ENCODE peak calls at places on chromosome 22, in eight cellular contexts. M, D, R, N, P, O, I and Y are unnamed samples.

GRCh38 chr22:41557401-41558240 is 3.2 kb upstream of the CSDC2 start:
- DNase-seq in M (no peak), N (peak; percentile 94), R (peak; percentile 58), D (peak; percentile 79), P (peak; percentile 64), O (peak; percentile 73), I (peak; percentile 57), Y (peak; percentile 88)

GRCh38 chr22:44571566-44572413 is 73.8 kb upstream of the RTL6 start:
- DNase-seq in N (no peak), I (no peak), M (no peak), D (no peak), R (no peak), P (no peak), O (no peak), Y (no peak)

GRCh38 chr22:35611891-35612576 is 5.1 kb downstream of the MB start:
- DNase-seq in N (no peak), M (no peak), R (no peak), I (no peak), P (no peak), D (no peak), O (no peak), Y (no peak)

GRCh38 chr22:44574057-44574456 is 76.0 kb upstream of the RTL6 start:
- DNase-seq in D (no peak), O (peak; percentile 85), M (no peak), P (peak; percentile 24), R (no peak), N (peak; percentile 68), I (no peak), Y (peak; percentile 80)

GRCh38 chr22:22901578-22902218 is 14.1 kb downstream of the IGLL5 start:
- DNase-seq in R (no peak), M (no peak), D (no peak), N (no peak), I (no peak), P (peak; percentile 4), O (no peak), Y (peak; percentile 31)

GRCh38 chr22:24067587-24068376 is 56.7 kb downstream of the CABIN1 start:
- DNase-seq in D (no peak), R (no peak), M (no peak), O (no peak), P (no peak), I (no peak), N (no peak), Y (no peak)

GRCh38 chr22:24291538-24292201 is 21.0 kb downstream of the SPECC1L start:
- DNase-seq in N (no peak), I (no peak), M (no peak), O (no peak), P (no peak), R (no peak), D (no peak), Y (no peak)

GRCh38 chr22:21693999-21694341 is 28.2 kb downstream of the PPIL2 start:
- DNase-seq in D (no peak), N (no peak), M (no peak), P (no peak), O (no peak), R (no peak), I (no peak), Y (no peak)

GRCh38 chr22:26431151-26431995 is 2.3 kb downstream of the ASPHD2 start:
- DNase-seq in N (no peak), I (no peak), M (no peak), O (no peak), P (peak; percentile 81), R (no peak), D (no peak), Y (no peak)

GRCh38 chr22:35480143-35480542 is 60.5 kb upstream of the RASD2 start:
- DNase-seq in D (no peak), O (no peak), I (no peak), M (no peak), R (peak; percentile 13), N (peak; percentile 16), P (peak; percentile 22), Y (no peak)

GRCh38 chr22:25134028-25134427 is 65.6 kb upstream of the CRYBB3 start:
- DNase-seq in R (no peak), M (no peak), O (peak; percentile 62), I (no peak), P (peak; percentile 95), N (no peak), D (no peak), Y (no peak)

GRCh38 chr22:36194971-36195370 is 6.6 kb downstream of the APOL4 start:
- DNase-seq in P (peak; percentile 74), O (peak; percentile 32), R (peak; percentile 86), D (peak; percentile 68), M (peak; percentile 32), I (peak; percentile 82), N (peak; percentile 77), Y (no peak)

GRCh38 chr22:24768537-24769374 is 5.8 kb downstream of the PIWIL3 start:
- DNase-seq in M (peak; percentile 21), D (peak; percentile 31), I (peak; percentile 86), R (peak; percentile 60), O (peak; percentile 29), N (peak; percentile 76), P (peak; percentile 49), Y (peak; percentile 56)

GRCh38 chr22:33440756-33441155 is 382.6 kb upstream of the SYN3 start:
- DNase-seq in I (no peak), M (no peak), O (no peak), D (no peak), R (no peak), N (no peak), P (no peak), Y (no peak)

GRCh38 chr22:35541254-35541748 is 670 bp downstream of the RASD2 start:
- DNase-seq in P (no peak), M (no peak), R (no peak), D (no peak), N (no peak), O (no peak), I (peak; percentile 66), Y (no peak)

GRCh38 chr22:22200569-22201184 is 43.9 kb upstream of the VPREB1 start:
- DNase-seq in R (no peak), P (no peak), N (no peak), M (no peak), D (no peak), O (no peak), I (no peak), Y (no peak)

GRCh38 chr22:17807571-17808410 is 33.5 kb upstream of the BID start:
- DNase-seq in I (no peak), O (no peak), P (no peak), D (peak; percentile 71), R (peak; percentile 83), M (no peak), N (peak; percentile 69), Y (no peak)

GRCh38 chr22:28440517-28441366 is 238.9 kb downstream of the TTC28 start:
- DNase-seq in R (no peak), I (no peak), N (peak; percentile 80), P (peak; percentile 16), M (no peak), O (no peak), D (no peak), Y (no peak)

GRCh38 chr22:27850000-27850465 is 48.5 kb upstream of the MN1 start:
- DNase-seq in O (no peak), M (no peak), N (no peak), P (peak; percentile 78), I (peak; percentile 47), R (no peak), D (no peak), Y (no peak)

DNA sequence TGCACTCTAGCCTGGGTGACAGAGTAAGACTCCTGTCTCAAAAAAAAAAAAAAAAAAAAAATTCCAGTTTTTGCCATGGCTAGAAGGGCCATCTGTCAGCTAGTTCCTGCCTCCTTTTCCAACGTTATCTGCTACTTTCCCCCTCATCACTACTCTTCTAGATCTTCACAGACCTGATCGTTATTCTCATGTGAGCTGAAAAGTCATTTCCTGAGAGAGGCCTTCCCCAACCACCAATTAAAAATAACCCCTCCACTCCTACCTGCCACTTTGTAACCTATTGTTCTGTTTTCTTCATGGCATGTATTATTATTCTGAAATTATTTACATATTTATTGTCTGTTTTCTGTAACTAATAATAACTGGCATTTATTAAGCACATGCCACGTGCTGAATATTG is 24.2 kb downstream of the SGSM3 start:
- DNase-seq in M (no peak), D (no peak), N (no peak), P (no peak), O (no peak), R (no peak), I (no peak), Y (no peak)
- H3K4me1 ChIP-seq in M (peaks cover 32% of the 10 kb centered on the region), D (no peaks in the 10 kb centered on the region), N (peaks cover 10% of the 10 kb centered on the region), P (peaks cover 21% of the 10 kb centered on the region), O (no peaks in the 10 kb centered on the region), R (no peaks in the 10 kb centered on the region), I (no peaks in the 10 kb centered on the region), Y (no peaks in the 10 kb centered on the region)

GRCh38 chr22:50076646-50077624 is 8.3 kb downstream of the MLC1 start:
- DNase-seq in P (no peak), I (no peak), M (no peak), N (no peak), D (no peak), R (no peak), O (no peak), Y (peak; percentile 70)
- H3K4me1 ChIP-seq in P (no peaks in the 10 kb centered on the region), I (no peaks in the 10 kb centered on the region), M (no peaks in the 10 kb centered on the region), N (no peaks in the 10 kb centered on the region), D (no peaks in the 10 kb centered on the region), R (no peaks in the 10 kb centered on the region), O (no peaks in the 10 kb centered on the region), Y (no peaks in the 10 kb centered on the region)

GRCh38 chr22:38497869-38498268 is 8.2 kb downstream of the DDX17 start:
- DNase-seq in O (no peak), N (no peak), I (no peak), M (no peak), P (no peak), D (no peak), R (no peak), Y (no peak)

GRCh38 chr22:38494939-38495338 is 11.2 kb downstream of the DDX17 start:
- DNase-seq in M (no peak), D (no peak), R (no peak), N (no peak), P (no peak), O (no peak), I (no peak), Y (no peak)

GRCh38 chr22:38490915-38491314 is 15.2 kb downstream of the DDX17 start:
- DNase-seq in M (no peak), I (no peak), P (peak; percentile 29), O (no peak), D (peak; percentile 85), N (peak; percentile 79), R (no peak), Y (no peak)

GRCh38 chr22:38491707-38492348 is 14.3 kb downstream of the DDX17 start:
- DNase-seq in N (peak; percentile 50), O (no peak), D (no peak), R (no peak), I (no peak), M (no peak), P (no peak), Y (no peak)

GRCh38 chr22:38494498-38494897 is 11.6 kb downstream of the DDX17 start:
- DNase-seq in P (no peak), N (peak; percentile 77), R (no peak), I (no peak), O (no peak), D (no peak), M (no peak), Y (no peak)
- H3K4me1 ChIP-seq in P (peaks cover 11% of the 10 kb centered on the region), N (peaks cover 24% of the 10 kb centered on the region), R (no peaks in the 10 kb centered on the region), I (peaks cover 12% of the 10 kb centered on the region), O (no peaks in the 10 kb centered on the region), D (peaks cover 13% of the 10 kb centered on the region), M (peaks cover 16% of the 10 kb centered on the region), Y (no peaks in the 10 kb centered on the region)

DNA sequence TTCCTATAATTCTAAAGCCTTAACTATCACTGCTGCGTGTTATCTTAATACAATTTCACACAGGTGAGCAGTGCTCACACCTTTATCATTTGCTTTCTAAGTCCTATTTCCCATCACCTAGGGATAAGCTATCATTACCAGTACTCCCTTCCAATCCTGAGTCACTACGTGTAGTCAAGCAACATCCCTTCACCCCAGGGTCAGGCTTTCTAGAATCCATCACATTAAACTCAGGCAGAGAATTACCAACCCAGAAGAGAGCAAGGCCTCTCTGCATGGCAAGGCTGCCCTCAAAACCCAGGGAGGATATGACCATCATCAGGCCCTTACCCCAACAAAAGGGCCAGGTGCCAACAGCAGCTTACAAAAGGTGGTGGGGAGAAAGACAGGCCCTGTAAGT is 9.8 kb downstream of the PACSIN2 start:
- DNase-seq in M (no peak), O (no peak), N (no peak), D (no peak), R (no peak), I (no peak), P (no peak), Y (no peak)
- H3K4me1 ChIP-seq in M (peaks cover 17% of the 10 kb centered on the region), O (peaks cover 61% of the 10 kb centered on the region), N (peaks cover 47% of the 10 kb centered on the region), D (peaks cover 31% of the 10 kb centered on the region), R (peaks cover 8% of the 10 kb centered on the region), I (peaks cover 64% of the 10 kb centered on the region), P (peaks cover 53% of the 10 kb centered on the region), Y (peaks cover 9% of the 10 kb centered on the region)